ENCODE peak calls at places on chromosomes 4 and X, in four cellular contexts. P is IMR-90, B is lung, A is uterus. U is an unnamed sample.

GRCh38 chr4:122963222-122963621 is 40.8 kb upstream of the NUDT6 start:
- DNase-seq in A (no peak), B (no peak), P (peak), U (no peak)

GRCh38 chrX:153494541-153495361 is at the start of gene BGN:
- DNase-seq in B (no peak), P (peak), A (peak), U (peak)

GRCh38 chrX:39808471-39808917 is 289.3 kb downstream of the BCOR start:
- DNase-seq in P (peak), A (no peak), B (no peak), U (peak)

GRCh38 chrX:19272452-19272851 is 71.3 kb upstream of the PDHA1 start:
- DNase-seq in B (no peak), A (no peak), P (peak), U (no peak)

GRCh38 chr4:98688416-98689290 is 30.2 kb upstream of the TSPAN5 start:
- DNase-seq in B (no peak), P (peak), A (no peak), U (no peak)

GRCh38 chrX:13386636-13387035 is 66.8 kb upstream of the ATXN3L start:
- DNase-seq in B (no peak), P (no peak), A (no peak), U (no peak)

GRCh38 chr4:142516686-142517145 is 329.4 kb downstream of the INPP4B start:
- DNase-seq in A (no peak), P (peak), B (no peak), U (no peak)

GRCh38 chr4:184588893-184589292 is 60.4 kb downstream of the CASP3 start:
- DNase-seq in B (no peak), A (no peak), P (no peak), U (no peak)

GRCh38 chr4:83083925-83084475 is 30.5 kb downstream of the PLAC8 start:
- DNase-seq in P (no peak), B (no peak), A (no peak), U (peak)

GRCh38 chr4:116668190-116668589 is 417.2 kb downstream of the TRAM1L1 start:
- DNase-seq in A (no peak), B (no peak), P (no peak), U (no peak)

GRCh38 chr4:45679411-45679810 is 444.4 kb downstream of the GABRG1 start:
- DNase-seq in A (no peak), P (no peak), B (no peak), U (no peak)

GRCh38 chrX:68989865-68990606 is 161.2 kb downstream of the EFNB1 start:
- DNase-seq in B (no peak), A (peak), P (peak), U (peak)

U was measured in left cardiac atrium.